ENCODE peak calls at places on chromosomes 3 and 15, in eight cellular contexts. G is iris pigment epithelial cell, V is LoVo, O is NCI-H1092, P is ELR, I is upper lobe of right lung, A is NT2/D1, Y is AG04450. D is an unnamed sample.

GRCh38 chr3:23807161-23808015 is 1.6 kb downstream of the UBE2E1 start:
- DNase-seq in V (no peak), I (no peak), P (peak), G (peak), O (no peak), A (no peak), Y (no peak), D (peak)

GRCh38 chr15:72967397-72967796 is 84.9 kb upstream of the NEO1 start:
- DNase-seq in G (no peak), A (no peak), I (no peak), Y (no peak), P (no peak), V (no peak), O (no peak), D (no peak)

GRCh38 chr3:40258555-40258954 is 51.0 kb upstream of the EIF1B start:
- DNase-seq in A (no peak), I (no peak), G (peak), V (no peak), O (no peak), Y (no peak), P (peak), D (peak)

GRCh38 chr15:80188293-80188692 is 35.5 kb downstream of the FAH start:
- DNase-seq in O (no peak), V (no peak), Y (no peak), G (no peak), A (peak), I (no peak), P (no peak), D (peak)

GRCh38 chr15:64096486-64097431 is 977 bp downstream of the SNX1 start:
- DNase-seq in I (no peak), P (peak), V (peak), A (no peak), O (no peak), G (peak), Y (no peak), D (peak)

GRCh38 chr15:25985179-25985578 is 122.1 kb upstream of the ATP10A start:
- DNase-seq in P (no peak), G (no peak), V (no peak), A (peak), Y (no peak), I (no peak), O (no peak), D (no peak)

GRCh38 chr15:22889146-22889818 is 50.8 kb downstream of the NIPA2 start:
- DNase-seq in Y (no peak), A (no peak), G (no peak), I (no peak), O (no peak), P (no peak), V (no peak), D (no peak)

GRCh38 chr15:100918690-100919480 is at the start of gene LRRK1:
- DNase-seq in I (peak), A (no peak), G (peak), O (no peak), V (peak), P (peak), Y (no peak), D (peak)

GRCh38 chr3:44114142-44114541 is 127.5 kb upstream of the TOPAZ1 start:
- DNase-seq in O (no peak), Y (no peak), G (peak), P (no peak), I (no peak), A (peak), V (peak), D (peak)

GRCh38 chr3:151443583-151443982 is 17.3 kb downstream of the IGSF10 start:
- DNase-seq in G (peak), P (peak), O (no peak), I (no peak), Y (no peak), A (no peak), V (no peak), D (peak)

GRCh38 chr3:29642393-29643033 is 361.6 kb downstream of the RBMS3 start:
- DNase-seq in O (no peak), I (peak), G (peak), V (peak), A (no peak), P (peak), Y (peak), D (peak)

D was measured in RPMI7951.